ENCODE peak calls at places on chromosomes 3 and 15, in five cellular contexts. One of them, this sample, is unnamed.

GRCh38 chr3:16993227-16993626 is 108.5 kb downstream of the PLCL2 start:
- DNase-seq in brain microvascular endothelial cell: peak; percentile 11
- DNase-seq in PC-9: no peak
- DNase-seq in adrenal gland: no peak
- DNase-seq in BJ: no peak
- DNase-seq in this sample: no peak

GRCh38 chr15:40477703-40478269 is 7.0 kb downstream of the CHST14 start:
- DNase-seq in brain microvascular endothelial cell: no peak
- DNase-seq in PC-9: peak; percentile 60
- DNase-seq in adrenal gland: no peak
- DNase-seq in BJ: no peak
- DNase-seq in this sample: no peak

GRCh38 chr15:23687143-23687470 is at the start of gene NDN:
- DNase-seq in brain microvascular endothelial cell: no peak
- DNase-seq in PC-9: no peak
- DNase-seq in adrenal gland: peak; percentile 63
- DNase-seq in BJ: no peak
- DNase-seq in this sample: peak; percentile 81

GRCh38 chr3:55461896-55462295 is 25.2 kb downstream of the WNT5A start:
- DNase-seq in brain microvascular endothelial cell: peak; percentile 73
- DNase-seq in PC-9: no peak
- DNase-seq in adrenal gland: no peak
- DNase-seq in BJ: no peak
- DNase-seq in this sample: no peak

GRCh38 chr3:45908761-45909160 is 22.4 kb downstream of the CCR9 start:
- DNase-seq in brain microvascular endothelial cell: no peak
- DNase-seq in PC-9: no peak
- DNase-seq in adrenal gland: no peak
- DNase-seq in BJ: no peak
- DNase-seq in this sample: no peak

GRCh38 chr15:60479711-60480110 is 769 bp upstream of the ICE2 start:
- DNase-seq in brain microvascular endothelial cell: no peak
- DNase-seq in PC-9: no peak
- DNase-seq in adrenal gland: no peak
- DNase-seq in BJ: no peak
- DNase-seq in this sample: no peak

GRCh38 chr15:57607570-57608000 is 15.9 kb downstream of the MYZAP start:
- DNase-seq in brain microvascular endothelial cell: peak; percentile 48
- DNase-seq in PC-9: peak; percentile 91
- DNase-seq in adrenal gland: peak; percentile 94
- DNase-seq in BJ: no peak
- DNase-seq in this sample: no peak

GRCh38 chr3:196292281-196292923 is 4.9 kb upstream of the PCYT1A start:
- DNase-seq in brain microvascular endothelial cell: no peak
- DNase-seq in PC-9: no peak
- DNase-seq in adrenal gland: no peak
- DNase-seq in BJ: no peak
- DNase-seq in this sample: no peak

GRCh38 chr3:62416109-62416508 is 42.8 kb upstream of the FEZF2 start:
- DNase-seq in brain microvascular endothelial cell: no peak
- DNase-seq in PC-9: no peak
- DNase-seq in adrenal gland: no peak
- DNase-seq in BJ: no peak
- DNase-seq in this sample: no peak

GRCh38 chr3:193773266-193774183 is 180.5 kb downstream of the OPA1 start:
- DNase-seq in brain microvascular endothelial cell: no peak
- DNase-seq in PC-9: no peak
- DNase-seq in adrenal gland: no peak
- DNase-seq in BJ: no peak
- DNase-seq in this sample: no peak

GRCh38 chr3:133469140-133469731 is 69.4 kb downstream of the BFSP2 start:
- DNase-seq in brain microvascular endothelial cell: peak; percentile 60
- DNase-seq in PC-9: no peak
- DNase-seq in adrenal gland: peak; percentile 31
- DNase-seq in BJ: no peak
- DNase-seq in this sample: no peak

GRCh38 chr3:194487289-194488006 is 646 bp upstream of the ATP13A3 start:
- DNase-seq in brain microvascular endothelial cell: no peak
- DNase-seq in PC-9: peak; percentile 61
- DNase-seq in adrenal gland: peak; percentile 58
- DNase-seq in BJ: no peak
- DNase-seq in this sample: peak; percentile 31

GRCh38 chr15:70528270-70528706 is 235.1 kb downstream of the UACA start:
- DNase-seq in brain microvascular endothelial cell: peak; percentile 72
- DNase-seq in PC-9: no peak
- DNase-seq in adrenal gland: no peak
- DNase-seq in BJ: no peak
- DNase-seq in this sample: no peak

GRCh38 chr15:23567921-23568320 is 2.4 kb downstream of the MKRN3 start:
- DNase-seq in brain microvascular endothelial cell: no peak
- DNase-seq in PC-9: no peak
- DNase-seq in adrenal gland: no peak
- DNase-seq in BJ: no peak
- DNase-seq in this sample: no peak

GRCh38 chr3:185009650-185010049 is 143.2 kb downstream of the C3orf70 start:
- DNase-seq in brain microvascular endothelial cell: no peak
- DNase-seq in PC-9: no peak
- DNase-seq in adrenal gland: no peak
- DNase-seq in BJ: no peak
- DNase-seq in this sample: no peak

GRCh38 chr15:24269166-24269571 is 406.4 kb upstream of the NPAP1 start:
- DNase-seq in brain microvascular endothelial cell: no peak
- DNase-seq in PC-9: no peak
- DNase-seq in adrenal gland: no peak
- DNase-seq in BJ: no peak
- DNase-seq in this sample: no peak

GRCh38 chr3:30263921-30264313 is 342.5 kb upstream of the TGFBR2 start:
- DNase-seq in brain microvascular endothelial cell: no peak
- DNase-seq in PC-9: no peak
- DNase-seq in adrenal gland: no peak
- DNase-seq in BJ: no peak
- DNase-seq in this sample: no peak

GRCh38 chr3:138861755-138862333 is 27.1 kb upstream of the PIK3CB start:
- DNase-seq in brain microvascular endothelial cell: peak; percentile 88
- DNase-seq in PC-9: no peak
- DNase-seq in adrenal gland: no peak
- DNase-seq in BJ: no peak
- DNase-seq in this sample: no peak

GRCh38 chr3:75075158-75075557 is 460.7 kb upstream of the CNTN3 start:
- DNase-seq in brain microvascular endothelial cell: no peak
- DNase-seq in PC-9: no peak
- DNase-seq in adrenal gland: no peak
- DNase-seq in BJ: no peak
- DNase-seq in this sample: no peak

GRCh38 chr3:152891678-152892077 is 56.7 kb downstream of the P2RY1 start:
- DNase-seq in brain microvascular endothelial cell: no peak
- DNase-seq in PC-9: no peak
- DNase-seq in adrenal gland: no peak
- DNase-seq in BJ: no peak
- DNase-seq in this sample: no peak

GRCh38 chr3:153704115-153704514 is 417.1 kb upstream of the ARHGEF26 start:
- DNase-seq in brain microvascular endothelial cell: no peak
- DNase-seq in PC-9: no peak
- DNase-seq in adrenal gland: no peak
- DNase-seq in BJ: no peak
- DNase-seq in this sample: no peak

GRCh38 chr15:66862111-66862815 is 160.2 kb downstream of the SMAD6 start:
- DNase-seq in brain microvascular endothelial cell: no peak
- DNase-seq in PC-9: no peak
- DNase-seq in adrenal gland: no peak
- DNase-seq in BJ: no peak
- DNase-seq in this sample: peak; percentile 11

GRCh38 chr15:50135123-50135541 is 16.1 kb upstream of the ATP8B4 start:
- DNase-seq in brain microvascular endothelial cell: peak; percentile 30
- DNase-seq in PC-9: no peak
- DNase-seq in adrenal gland: no peak
- DNase-seq in BJ: no peak
- DNase-seq in this sample: no peak

GRCh38 chr3:80190051-80190450 is 422.3 kb upstream of the ROBO1 start:
- DNase-seq in brain microvascular endothelial cell: peak; percentile 89
- DNase-seq in PC-9: peak; percentile 43
- DNase-seq in adrenal gland: peak; percentile 49
- DNase-seq in BJ: peak; percentile 28
- DNase-seq in this sample: no peak

GRCh38 chr3:56802411-56802745 is 629 bp upstream of the ARHGEF3 start:
- DNase-seq in brain microvascular endothelial cell: no peak
- DNase-seq in PC-9: no peak
- DNase-seq in adrenal gland: no peak
- DNase-seq in BJ: no peak
- DNase-seq in this sample: no peak

GRCh38 chr3:15812183-15812582 is 14.4 kb upstream of the ANKRD28 start:
- DNase-seq in brain microvascular endothelial cell: no peak
- DNase-seq in PC-9: no peak
- DNase-seq in adrenal gland: no peak
- DNase-seq in BJ: no peak
- DNase-seq in this sample: no peak

GRCh38 chr15:22904736-22905135 is 66.3 kb downstream of the NIPA2 start:
- DNase-seq in brain microvascular endothelial cell: no peak
- DNase-seq in PC-9: no peak
- DNase-seq in adrenal gland: peak; percentile 54
- DNase-seq in BJ: no peak
- DNase-seq in this sample: no peak

DNA sequence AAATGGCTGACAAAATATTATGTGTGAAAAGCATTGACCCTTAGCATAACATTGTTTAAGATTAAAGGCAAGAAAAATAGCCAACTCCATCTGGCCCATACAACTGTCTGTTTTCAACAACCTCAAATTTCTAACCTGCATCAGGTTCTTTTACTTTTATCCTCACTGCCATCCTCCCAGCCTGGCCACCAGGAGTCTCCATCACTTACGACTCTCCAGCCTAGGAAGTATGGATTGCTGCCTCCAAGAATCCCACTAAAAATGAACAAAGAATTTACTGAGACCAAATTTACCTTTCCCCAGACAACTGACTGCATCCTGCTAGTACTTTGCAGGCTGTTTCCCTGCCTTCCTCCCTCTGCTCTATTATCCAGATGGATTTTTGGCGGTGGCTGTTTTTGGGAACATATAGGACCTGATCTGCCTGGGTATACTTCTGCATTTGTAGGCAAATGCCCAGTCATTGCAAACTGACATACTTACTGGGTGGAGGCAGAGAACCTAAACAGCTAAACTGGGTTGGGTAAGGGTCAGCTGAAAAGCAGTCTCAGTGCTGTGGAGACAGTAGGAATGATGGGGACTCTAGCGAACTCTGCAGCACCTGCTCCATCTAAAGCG is 144.2 kb downstream of the GHSR start:
- DNase-seq in brain microvascular endothelial cell: no peak
- DNase-seq in PC-9: no peak
- DNase-seq in adrenal gland: no peak
- DNase-seq in BJ: no peak
- DNase-seq in this sample: no peak
- TF ChIP-seq CTCF in brain microvascular endothelial cell: peak; percentile 64
- TF ChIP-seq CTCF in PC-9: no peak
- TF ChIP-seq CTCF in adrenal gland: no peak
- TF ChIP-seq CTCF in BJ: peak; percentile 10
- TF ChIP-seq CTCF in this sample: no peak

DNA sequence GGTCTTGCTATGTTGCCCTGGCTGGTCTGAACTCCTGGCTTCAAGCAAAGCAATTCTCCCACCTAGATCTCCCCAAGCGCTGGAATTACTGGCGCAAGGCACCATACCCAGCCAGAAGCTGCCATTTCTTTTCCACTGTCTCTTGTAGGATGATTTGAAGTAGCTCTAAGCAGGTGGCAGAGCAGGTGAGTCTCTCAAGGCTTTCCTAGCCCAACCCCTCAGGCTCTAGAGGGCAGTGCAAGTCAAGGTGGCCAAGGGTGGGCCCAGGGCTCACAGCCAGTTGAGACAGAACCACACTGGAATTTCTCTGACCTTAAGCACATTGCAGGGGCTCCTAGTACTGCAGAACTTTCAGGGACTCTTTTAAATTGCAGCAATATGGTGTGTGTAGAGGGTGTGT is 15.6 kb upstream of the DAG1 start:
- DNase-seq in brain microvascular endothelial cell: no peak
- DNase-seq in PC-9: peak; percentile 75
- DNase-seq in adrenal gland: peak; percentile 28
- DNase-seq in BJ: no peak
- DNase-seq in this sample: no peak
- TF ChIP-seq CTCF in brain microvascular endothelial cell: peak; percentile 28
- TF ChIP-seq CTCF in PC-9: peak; percentile 51
- TF ChIP-seq CTCF in adrenal gland: no peak
- TF ChIP-seq CTCF in BJ: peak; percentile 19
- TF ChIP-seq CTCF in this sample: no peak

GRCh38 chr3:4533489-4534443 is 40.6 kb downstream of the ITPR1 start:
- DNase-seq in brain microvascular endothelial cell: no peak
- DNase-seq in PC-9: peak; percentile 27
- DNase-seq in adrenal gland: peak; percentile 43
- DNase-seq in BJ: no peak
- DNase-seq in this sample: no peak
- TF ChIP-seq CTCF in brain microvascular endothelial cell: peak; percentile 14
- TF ChIP-seq CTCF in PC-9: no peak
- TF ChIP-seq CTCF in adrenal gland: no peak
- TF ChIP-seq CTCF in BJ: no peak
- TF ChIP-seq CTCF in this sample: no peak

GRCh38 chr3:66037330-66037985 is 1.3 kb downstream of the MAGI1 start:
- DNase-seq in brain microvascular endothelial cell: peak; percentile 38
- DNase-seq in PC-9: peak; percentile 47
- DNase-seq in adrenal gland: peak; percentile 65
- DNase-seq in BJ: no peak
- DNase-seq in this sample: peak; percentile 53
- TF ChIP-seq CTCF in brain microvascular endothelial cell: peak; percentile 52
- TF ChIP-seq CTCF in PC-9: no peak
- TF ChIP-seq CTCF in adrenal gland: peak; percentile 34
- TF ChIP-seq CTCF in BJ: peak; percentile 46
- TF ChIP-seq CTCF in this sample: no peak

GRCh38 chr3:123552095-123552714 is 32.6 kb downstream of the HACD2 start:
- DNase-seq in brain microvascular endothelial cell: peak; percentile 13
- DNase-seq in PC-9: no peak
- DNase-seq in adrenal gland: no peak
- DNase-seq in BJ: no peak
- DNase-seq in this sample: no peak
- TF ChIP-seq CTCF in brain microvascular endothelial cell: peak; percentile 69
- TF ChIP-seq CTCF in PC-9: peak; percentile 65
- TF ChIP-seq CTCF in adrenal gland: peak; percentile 48
- TF ChIP-seq CTCF in BJ: peak; percentile 69
- TF ChIP-seq CTCF in this sample: no peak

DNA sequence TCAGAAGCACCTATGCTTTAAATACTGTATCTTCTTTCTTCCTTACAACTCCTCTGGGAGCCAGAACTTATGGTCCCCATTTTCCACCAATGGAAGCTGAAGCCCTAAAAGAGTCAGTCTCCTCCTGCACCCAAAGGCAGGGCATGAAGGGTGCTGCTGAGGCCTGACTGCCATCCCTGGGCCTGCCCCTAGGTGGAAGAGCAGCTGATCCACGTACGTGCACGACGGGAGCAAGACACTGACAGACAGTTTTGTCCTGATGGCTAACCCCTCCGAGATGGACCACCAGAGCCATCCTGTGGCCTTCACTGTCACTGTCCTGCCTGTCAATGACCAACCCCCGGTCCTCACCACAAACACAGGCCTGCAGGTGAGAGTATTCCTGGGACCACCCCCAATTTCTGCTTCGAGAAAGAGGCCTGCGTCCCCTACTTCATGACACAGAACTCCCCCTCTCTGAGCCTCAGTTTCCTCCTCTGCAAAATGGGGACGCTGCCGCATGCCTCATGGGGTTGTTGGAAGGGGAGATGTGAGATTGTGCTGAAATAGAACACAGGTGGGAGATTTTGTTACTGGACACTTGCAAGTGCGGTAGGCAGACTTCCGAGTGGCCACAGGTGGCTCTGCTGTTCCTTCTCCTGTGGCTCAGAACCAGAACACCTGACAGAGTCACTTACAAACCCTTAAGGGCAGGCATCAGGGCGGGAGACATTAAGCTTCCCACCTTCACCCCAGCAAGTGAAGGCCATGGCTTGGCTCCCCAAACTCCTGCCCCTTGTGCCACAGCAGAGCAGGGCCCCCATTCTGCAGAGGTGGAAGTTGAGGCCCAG is 175.4 kb downstream of the TBC1D2B start:
- DNase-seq in brain microvascular endothelial cell: no peak
- DNase-seq in PC-9: no peak
- DNase-seq in adrenal gland: no peak
- DNase-seq in BJ: no peak
- DNase-seq in this sample: no peak
- TF ChIP-seq CTCF in brain microvascular endothelial cell: peak; percentile 40
- TF ChIP-seq CTCF in PC-9: peak; percentile 14
- TF ChIP-seq CTCF in adrenal gland: no peak
- TF ChIP-seq CTCF in BJ: peak; percentile 24
- TF ChIP-seq CTCF in this sample: no peak

This sample was measured in ovary.